ENCODE peak calls at places on chromosomes 5 and 9, in seven cellular contexts. E is IMR-90, A is mesendoderm, U is mesenchymal stem cell, D is H9, F is H1, Q is trophoblast cell. G is an unnamed sample.
A peak's percentile ranks its signal among the peaks of the same experiment; 100 is the strongest.

GRCh38 chr5:74056789-74057164 is 430.8 kb downstream of the ARHGEF28 start:
- DNase-seq in A (peak; percentile 69), D (no peak), U (peak; percentile 22), E (peak; percentile 33), F (no peak), Q (no peak), G (no peak)

GRCh38 chr5:36156619-36157018 is 4.7 kb downstream of the SKP2 start:
- DNase-seq in A (peak; percentile 97), Q (peak; percentile 58), E (peak; percentile 69), D (no peak), F (no peak), U (peak; percentile 62), G (no peak)

GRCh38 chr5:119864286-119864685 is 234.9 kb downstream of the FAM170A start:
- DNase-seq in F (no peak), D (no peak), Q (no peak), E (no peak), U (no peak), A (no peak), G (no peak)

GRCh38 chr9:30943446-30944232 is 1440.8 kb upstream of the ACO1 start:
- DNase-seq in Q (no peak), F (no peak), A (no peak), U (no peak), E (no peak), D (no peak), G (no peak)

GRCh38 chr5:140020601-140021177 is 22.4 kb downstream of the NRG2 start:
- DNase-seq in U (no peak), D (no peak), A (no peak), F (no peak), Q (no peak), E (no peak), G (no peak)

GRCh38 chr5:116848974-116849586 is 274.5 kb upstream of the SEMA6A start:
- DNase-seq in D (no peak), U (no peak), F (no peak), Q (no peak), E (no peak), A (no peak), G (no peak)

GRCh38 chr5:104859437-104859836 is 1296.8 kb upstream of the NUDT12 start:
- DNase-seq in A (no peak), F (no peak), E (no peak), D (no peak), Q (no peak), U (no peak), G (no peak)

GRCh38 chr9:16540996-16541668 is 329.3 kb downstream of the BNC2 start:
- DNase-seq in F (no peak), U (peak; percentile 46), E (peak; percentile 47), Q (no peak), A (no peak), D (no peak), G (no peak)

GRCh38 chr9:98370300-98370975 is 115.0 kb upstream of the TBC1D2 start:
- DNase-seq in Q (no peak), U (no peak), A (no peak), E (no peak), D (no peak), F (no peak), G (no peak)

GRCh38 chr9:110095776-110096175 is 112.2 kb downstream of the C9orf152 start:
- DNase-seq in E (peak; percentile 70), D (no peak), F (no peak), Q (no peak), A (no peak), U (peak; percentile 85), G (no peak)

GRCh38 chr5:156534906-156535305 is 207.9 kb downstream of the SGCD start:
- DNase-seq in E (peak; percentile 45), F (no peak), D (no peak), A (no peak), Q (no peak), U (no peak), G (no peak)

DNA sequence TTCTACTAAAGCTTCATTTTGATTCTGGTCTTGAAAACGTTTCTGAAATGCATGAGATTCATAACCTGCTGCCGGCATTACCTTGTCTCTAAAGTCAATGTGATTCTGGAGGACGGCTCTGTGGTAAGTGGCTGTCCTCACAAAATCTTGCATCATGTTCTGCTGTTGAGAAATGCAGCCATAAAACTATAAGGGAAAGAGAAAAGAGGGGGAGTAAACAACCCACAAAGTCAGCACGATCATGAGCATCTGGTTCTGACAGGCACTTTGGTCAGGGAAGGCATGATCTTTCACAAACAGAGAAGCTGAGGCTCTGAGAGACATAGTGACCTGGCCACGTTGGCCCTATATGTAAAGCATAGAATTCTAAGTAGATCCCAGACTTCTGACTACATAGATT is 168.9 kb upstream of the PUM3 start:
- DNase-seq in U (no peak), D (no peak), A (no peak), E (no peak), F (no peak), Q (no peak), G (no peak)
- H3K4ac ChIP-seq in U (no peak overlapping the region), D (no peak overlapping the region), A (no peak overlapping the region), E (no peak overlapping the region), F (no peak overlapping the region), Q (no peak overlapping the region), G (no peak overlapping the region)

DNA sequence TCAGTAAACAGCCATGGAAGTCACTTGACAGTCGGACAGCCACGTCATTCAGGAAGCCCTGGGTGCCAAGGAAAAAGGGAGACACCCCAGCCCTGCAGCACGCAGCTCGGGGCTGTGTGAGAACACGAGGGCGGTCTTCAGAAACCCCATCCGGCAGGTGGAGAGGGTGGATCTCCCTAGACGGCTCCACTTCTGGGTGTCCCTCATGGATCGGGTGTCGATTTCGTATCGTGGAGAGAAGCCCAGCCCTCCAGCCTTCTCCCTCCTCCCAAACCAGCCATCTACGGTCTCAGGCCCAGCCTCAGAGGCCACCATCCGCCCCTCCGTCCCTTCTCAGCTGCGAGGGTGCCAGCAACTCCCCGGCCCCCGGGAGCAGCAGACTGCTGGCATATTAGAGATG is 65.5 kb upstream of the BARHL1 start:
- DNase-seq in F (no peak), D (no peak), E (no peak), A (no peak), U (no peak), Q (no peak), G (no peak)
- H2BK120ac ChIP-seq in F (no peak overlapping the region), D (no peak overlapping the region), E (no peak overlapping the region), A (no peak overlapping the region), U (no peak overlapping the region), Q (no peak overlapping the region), G (no peak overlapping the region)

GRCh38 chr9:100126423-100126822 is 27.4 kb downstream of the INVS start:
- DNase-seq in Q (no peak), U (peak; percentile 4), A (no peak), F (no peak), D (no peak), E (no peak), G (no peak)

GRCh38 chr9:100120286-100120685 is 21.2 kb downstream of the INVS start:
- DNase-seq in U (no peak), A (no peak), Q (no peak), D (no peak), F (no peak), E (no peak), G (no peak)

GRCh38 chr9:100125913-100126312 is 26.9 kb downstream of the INVS start:
- DNase-seq in U (no peak), Q (no peak), A (no peak), D (no peak), F (no peak), E (no peak), G (no peak)

GRCh38 chr9:100129772-100130171 is 30.7 kb downstream of the INVS start:
- DNase-seq in U (no peak), A (peak; percentile 41), D (no peak), Q (no peak), F (no peak), E (no peak), G (no peak)

GRCh38 chr9:100125236-100125635 is 26.2 kb downstream of the INVS start:
- DNase-seq in E (no peak), U (no peak), A (no peak), Q (no peak), D (no peak), F (no peak), G (no peak)
- H3K4ac ChIP-seq in E (no peak overlapping the region), U (no peak overlapping the region), A (no peak overlapping the region), Q (no peak overlapping the region), D (no peak overlapping the region), F (no peak overlapping the region), G (no peak overlapping the region)

DNA sequence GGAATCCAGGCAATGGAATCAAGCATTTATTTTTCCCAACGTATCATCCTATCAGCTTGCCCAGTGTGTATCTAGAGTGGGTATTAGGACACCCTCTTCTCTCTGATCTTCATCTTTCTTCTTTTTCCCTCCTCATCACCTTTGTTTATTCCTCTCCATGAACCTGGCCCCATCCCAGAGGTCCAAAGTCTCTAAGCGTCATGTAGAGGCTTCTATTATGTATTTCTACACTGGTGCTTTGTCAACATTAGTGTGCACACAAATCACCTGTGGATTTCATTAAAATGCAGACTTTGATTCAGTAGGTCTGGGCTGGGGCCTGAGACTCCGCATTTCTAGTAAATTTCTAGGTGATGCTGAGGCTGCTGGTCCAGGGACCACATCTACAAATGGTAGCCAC is 19.8 kb upstream of the PIP5K1B start:
- DNase-seq in U (no peak), D (no peak), F (no peak), A (no peak), Q (no peak), E (no peak), G (no peak)
- H2BK120ac ChIP-seq in U (no peak overlapping the region), D (no peak overlapping the region), F (no peak overlapping the region), A (no peak overlapping the region), Q (no peak overlapping the region), E (no peak overlapping the region), G (no peak overlapping the region)

GRCh38 chr5:80905405-80905804 is 54.8 kb upstream of the RASGRF2 start:
- DNase-seq in Q (no peak), F (no peak), D (no peak), A (no peak), E (no peak), U (no peak), G (no peak)
- H3K4ac ChIP-seq in Q (no peak overlapping the region), F (no peak overlapping the region), D (no peak overlapping the region), A (no peak overlapping the region), E (no peak overlapping the region), U (no peak overlapping the region), G (no peak overlapping the region)

GRCh38 chr5:144230806-144231205 is 60.1 kb downstream of the KCTD16 start:
- DNase-seq in U (no peak), D (no peak), A (no peak), F (no peak), Q (no peak), E (no peak), G (no peak)
- H2BK120ac ChIP-seq in U (no peak overlapping the region), D (no peak overlapping the region), A (no peak overlapping the region), F (no peak overlapping the region), Q (no peak overlapping the region), E (no peak overlapping the region), G (no peak overlapping the region)

GRCh38 chr5:138448481-138449398 is 9.9 kb downstream of the REEP2 start:
- DNase-seq in U (peak; percentile 33), F (no peak), Q (no peak), A (peak; percentile 73), D (no peak), E (peak; percentile 36), G (no peak)
- H3K4ac ChIP-seq in U (no peak overlapping the region), F (no peak overlapping the region), Q (no peak overlapping the region), A (no peak overlapping the region), D (no peak overlapping the region), E (no peak overlapping the region), G (no peak overlapping the region)